ENCODE peak calls at places on chromosome 13, in four cellular contexts. H, D, M and L are unnamed samples.

GRCh38 chr13:108302279-108302678 is 32.8 kb downstream of the TNFSF13B start:
- DNase-seq in H (no peak), D (no peak), M (peak), L (no peak)

GRCh38 chr13:36914648-36915047 is 5.4 kb downstream of the SMAD9 start:
- DNase-seq in H (no peak), D (no peak), M (no peak), L (no peak)

GRCh38 chr13:95676100-95676774 is 702 bp upstream of the DNAJC3 start:
- DNase-seq in H (peak), D (peak), M (peak), L (peak)

GRCh38 chr13:102694944-102695343 is at the start of gene METTL21C:
- DNase-seq in H (no peak), D (no peak), M (no peak), L (no peak)

GRCh38 chr13:77516342-77516789 is 19.1 kb upstream of the SCEL start:
- DNase-seq in H (no peak), D (no peak), M (peak), L (peak)

GRCh38 chr13:75569576-75569975 is 20.0 kb downstream of the UCHL3 start:
- DNase-seq in H (no peak), D (no peak), M (no peak), L (no peak)

GRCh38 chr13:37277435-37278144 is 172.1 kb upstream of the CSNK1A1L start:
- DNase-seq in H (no peak), D (no peak), M (peak), L (peak)

GRCh38 chr13:109344552-109345157 is 441.7 kb downstream of the IRS2 start:
- DNase-seq in H (no peak), D (no peak), M (peak), L (peak)

GRCh38 chr13:112446867-112447266 is 70.7 kb downstream of the SPACA7 start:
- DNase-seq in H (no peak), D (peak), M (no peak), L (no peak)

GRCh38 chr13:112449545-112449930 is 73.4 kb downstream of the SPACA7 start:
- DNase-seq in H (no peak), D (peak), M (no peak), L (no peak)

GRCh38 chr13:112448621-112449544 is 72.7 kb downstream of the SPACA7 start:
- DNase-seq in H (no peak), D (peak), M (no peak), L (no peak)

GRCh38 chr13:112447306-112447705 is 71.2 kb downstream of the SPACA7 start:
- DNase-seq in H (no peak), D (peak), M (no peak), L (no peak)

DNA sequence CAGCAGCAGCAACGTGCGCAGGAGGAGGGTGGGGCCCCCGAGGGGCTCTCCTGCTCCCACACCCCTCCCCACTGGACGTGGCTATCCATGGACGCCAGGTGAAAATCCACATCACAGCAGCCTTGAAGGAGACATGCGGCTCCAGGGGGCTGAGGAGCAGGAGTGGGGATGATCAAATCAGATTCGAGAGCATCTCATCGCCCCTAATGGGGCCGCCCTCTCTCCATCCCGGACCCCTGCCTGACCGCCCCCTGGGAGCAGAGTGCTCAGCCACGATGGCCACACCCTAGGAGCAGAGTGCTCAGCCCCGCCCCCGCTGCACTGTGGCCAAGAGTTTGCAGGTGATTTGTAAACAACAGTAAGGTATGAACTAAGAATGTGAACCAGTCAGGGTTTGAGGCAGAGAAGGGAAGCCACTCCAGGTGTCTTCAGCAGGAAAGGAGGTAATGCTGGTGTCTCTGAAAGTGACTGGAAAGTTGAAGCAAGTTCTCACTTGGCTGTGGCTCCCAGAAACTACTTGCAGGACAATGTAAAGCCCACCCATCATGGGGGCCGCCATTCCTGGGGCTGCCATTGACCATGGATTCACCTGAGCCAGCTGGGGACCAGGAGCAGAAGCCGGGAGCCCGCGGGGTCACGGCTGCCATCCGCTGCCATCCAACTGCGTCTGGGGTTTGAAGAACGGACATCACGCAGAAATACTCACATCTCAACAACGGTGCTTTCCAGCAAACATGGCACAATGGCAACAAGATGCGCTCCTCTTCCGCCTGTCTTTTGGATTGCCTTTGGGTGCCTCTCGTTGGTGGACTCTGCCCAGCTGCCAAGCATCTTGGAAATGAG is 71.8 kb downstream of the SPACA7 start:
- DNase-seq in H (no peak), D (peak), M (no peak), L (no peak)
- H3K4me3 ChIP-seq in H (no peak), D (no peak), M (no peak), L (no peak)

GRCh38 chr13:73058741-73059459 is at the start of gene KLF5:
- DNase-seq in H (peak), D (peak), M (peak), L (peak)

GRCh38 chr13:73057284-73058025 is 1.4 kb upstream of the KLF5 start:
- DNase-seq in H (no peak), D (no peak), M (no peak), L (no peak)

GRCh38 chr13:73054712-73055111 is 4.1 kb upstream of the KLF5 start:
- DNase-seq in H (no peak), D (no peak), M (no peak), L (no peak)

GRCh38 chr13:73058432-73058740 is 419 bp upstream of the KLF5 start:
- DNase-seq in H (no peak), D (no peak), M (no peak), L (no peak)

GRCh38 chr13:73056054-73056962 is 2.5 kb upstream of the KLF5 start:
- DNase-seq in H (no peak), D (no peak), M (peak), L (peak)
- H3K4me3 ChIP-seq in H (no peak), D (no peak), M (no peak), L (no peak)

DNA sequence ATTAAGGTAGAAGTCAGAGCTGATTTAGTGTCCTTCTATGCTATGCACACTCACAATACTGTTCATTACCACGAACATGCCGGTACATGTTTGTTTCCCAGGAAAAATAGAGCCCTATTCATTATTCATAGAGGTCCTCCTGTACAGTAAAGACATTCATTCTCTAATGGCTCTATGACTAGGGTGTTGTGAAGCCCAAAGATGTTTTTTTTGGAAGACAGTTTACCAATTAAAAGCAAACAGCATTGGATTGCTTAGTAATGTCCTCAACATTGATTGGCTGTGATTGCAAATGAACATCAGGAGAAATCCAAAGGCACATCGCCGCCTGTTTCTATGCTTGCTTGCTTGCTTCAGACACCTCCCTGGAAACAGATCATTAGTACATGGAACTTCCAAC is 8.9 kb upstream of the GPC6 start:
- DNase-seq in H (no peak), D (no peak), M (no peak), L (no peak)
- H3K4me3 ChIP-seq in H (no peak), D (no peak), M (peak), L (no peak)

DNA sequence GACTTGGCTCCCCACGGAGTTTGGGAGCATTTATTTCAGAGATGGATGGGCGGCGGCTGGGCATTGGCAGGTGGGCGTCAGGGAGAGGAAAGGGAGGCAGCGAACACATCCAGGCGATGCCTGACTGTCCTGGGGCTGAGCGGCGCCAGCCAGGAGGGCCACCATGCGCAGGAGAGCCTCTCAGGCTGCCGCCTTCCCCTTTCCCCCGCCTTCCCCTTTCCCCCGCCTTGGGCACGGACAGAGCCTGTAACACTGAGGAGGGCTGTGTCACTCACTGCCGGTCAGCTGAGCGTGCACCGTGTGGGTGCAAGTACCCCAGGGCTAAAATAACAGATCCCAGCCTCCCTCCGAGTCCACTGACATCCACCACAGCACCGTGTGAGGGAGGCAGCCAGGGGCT is 11.4 kb downstream of the MCF2L start:
- DNase-seq in H (no peak), D (no peak), M (no peak), L (no peak)
- H3K4me3 ChIP-seq in H (no peak), D (peak), M (no peak), L (no peak)

DNA sequence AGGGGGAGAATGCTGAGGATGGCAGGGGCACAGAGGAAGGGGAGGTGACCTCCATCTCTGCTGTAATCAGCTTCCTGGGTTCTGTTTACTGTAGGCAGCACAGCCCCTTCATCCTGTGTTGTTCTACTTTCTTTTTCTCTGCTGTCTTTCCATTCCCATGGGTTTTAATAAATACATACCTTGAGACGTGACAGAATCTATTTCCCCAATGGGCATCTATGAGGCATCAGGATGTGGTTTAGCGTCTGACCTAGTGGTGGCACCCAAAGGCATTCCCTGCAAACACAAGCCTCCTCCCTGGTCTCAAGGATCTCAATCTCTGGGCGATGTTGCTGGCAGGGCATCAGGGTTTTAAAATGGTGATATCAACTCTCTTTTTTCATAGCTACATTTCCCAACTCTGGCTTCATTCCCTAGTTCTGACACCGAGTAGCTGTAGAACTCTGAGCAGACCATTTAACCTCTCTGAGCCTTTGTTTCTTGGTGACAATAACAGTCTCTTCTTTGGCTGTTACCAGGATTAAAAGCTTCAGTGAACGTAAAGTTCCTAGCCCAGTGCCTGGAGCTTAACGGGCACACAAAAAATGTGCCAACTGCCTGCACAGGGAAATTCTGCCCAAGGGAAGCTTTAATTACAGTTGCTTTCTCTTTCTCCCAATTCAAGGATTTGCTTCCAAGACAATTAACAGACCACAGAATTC is 60.9 kb downstream of the ALOX5AP start:
- DNase-seq in H (no peak), D (no peak), M (peak), L (peak)
- H3K4me3 ChIP-seq in H (peak), D (no peak), M (peak), L (no peak)

DNA sequence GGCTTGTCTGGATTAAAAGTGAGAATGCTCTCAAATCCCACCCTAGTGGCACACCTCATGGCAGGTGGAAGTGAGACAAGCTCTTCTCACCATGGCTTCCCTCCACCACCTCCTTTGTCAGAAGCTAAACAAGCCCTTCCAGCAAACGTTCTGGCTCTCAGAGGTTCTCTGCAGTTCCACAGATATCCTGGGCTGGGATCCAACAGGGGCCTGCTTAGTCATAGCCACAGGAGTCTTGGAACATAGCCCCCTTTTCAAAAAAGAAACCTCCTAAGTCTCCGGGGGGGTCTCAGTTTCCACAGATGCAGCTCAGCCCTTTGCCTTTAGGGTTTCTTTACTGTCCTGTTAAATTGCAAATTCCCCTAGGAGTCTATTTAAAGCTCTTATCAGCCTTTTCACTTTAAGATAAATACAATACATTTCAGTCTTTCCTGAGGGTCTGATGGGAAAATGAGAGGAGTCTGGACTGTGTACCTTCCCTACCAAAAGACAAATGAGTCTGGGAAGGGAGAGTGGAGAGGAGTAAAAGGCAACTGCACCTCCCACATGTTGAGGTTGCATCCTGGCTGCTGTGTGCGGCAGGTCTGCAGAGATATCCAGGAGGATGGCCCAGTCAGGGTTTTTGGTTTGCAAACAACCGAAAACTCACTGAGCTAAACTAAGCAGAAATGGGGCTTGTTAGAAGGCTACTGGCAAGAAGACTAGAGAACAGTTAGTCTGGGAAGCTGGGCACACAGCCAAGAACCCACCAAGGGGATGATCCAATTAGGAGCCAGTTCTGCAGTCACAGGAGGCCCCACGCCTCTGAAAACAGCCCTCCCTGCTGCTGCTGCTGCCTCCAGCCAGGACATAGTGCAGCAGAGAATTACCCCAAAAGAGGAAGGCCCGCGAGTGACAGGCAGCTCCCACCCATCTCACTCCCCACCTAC is 41.4 kb upstream of the SERP2 start:
- DNase-seq in H (no peak), D (peak), M (peak), L (peak)
- H3K4me3 ChIP-seq in H (no peak), D (no peak), M (peak), L (no peak)